ENCODE peak calls at places on chromosomes 13 and 19, in seven cellular contexts. R, H, P, O, Y, N and T are unnamed samples.

GRCh38 chr19:29622191-29623070 is 16.3 kb downstream of the POP4 start:
- DNase-seq in R (peak), H (no peak), P (no peak), O (peak), Y (no peak), N (no peak), T (no peak)

GRCh38 chr19:15562861-15563260 is 52.2 kb upstream of the CYP4F8 start:
- DNase-seq in R (no peak), H (no peak), P (peak), O (peak), Y (no peak), N (peak), T (no peak)

GRCh38 chr19:37413243-37414084 is 42.6 kb downstream of the ZNF527 start:
- DNase-seq in R (no peak), H (no peak), P (no peak), O (no peak), Y (no peak), N (no peak), T (no peak)

GRCh38 chr13:49220035-49220855 is at the start of gene MLNR:
- DNase-seq in R (peak), H (no peak), P (no peak), O (peak), Y (peak), N (no peak), T (no peak)

GRCh38 chr13:113924184-113924583 is 49.7 kb downstream of the C13orf46 start:
- DNase-seq in R (no peak), H (no peak), P (peak), O (no peak), Y (no peak), N (no peak), T (peak)

GRCh38 chr13:37340911-37341670 is 235.6 kb upstream of the CSNK1A1L start:
- DNase-seq in R (no peak), H (no peak), P (no peak), O (no peak), Y (no peak), N (no peak), T (no peak)

GRCh38 chr13:60986301-60986700 is 429.3 kb downstream of the PCDH20 start:
- DNase-seq in R (no peak), H (no peak), P (no peak), O (no peak), Y (no peak), N (no peak), T (no peak)

GRCh38 chr13:112616586-112617381 is 28.8 kb upstream of the TUBGCP3 start:
- DNase-seq in R (peak), H (no peak), P (no peak), O (peak), Y (peak), N (peak), T (peak)

GRCh38 chr19:52566588-52566987 is 3.5 kb upstream of the ZNF701 start:
- DNase-seq in R (no peak), H (no peak), P (no peak), O (no peak), Y (no peak), N (peak), T (no peak)

GRCh38 chr13:21625366-21625765 is 21.4 kb upstream of the MICU2 start:
- DNase-seq in R (no peak), H (no peak), P (no peak), O (no peak), Y (no peak), N (peak), T (no peak)

GRCh38 chr19:39915101-39915847 is 19.2 kb downstream of the FCGBP start:
- DNase-seq in R (no peak), H (no peak), P (no peak), O (peak), Y (no peak), N (no peak), T (peak)

GRCh38 chr19:41937525-41937924 is 9.3 kb upstream of the ERFL start:
- DNase-seq in R (no peak), H (no peak), P (no peak), O (peak), Y (no peak), N (no peak), T (no peak)

GRCh38 chr19:10430505-10431253 is 10.3 kb downstream of the PDE4A start:
- DNase-seq in R (peak), H (no peak), P (no peak), O (peak), Y (no peak), N (peak), T (no peak)

GRCh38 chr13:26601669-26602068 is 44.2 kb downstream of the WASF3 start:
- DNase-seq in R (no peak), H (no peak), P (no peak), O (no peak), Y (no peak), N (peak), T (no peak)

GRCh38 chr19:1110809-1111640 is 7.2 kb downstream of the GPX4 start:
- DNase-seq in R (no peak), H (no peak), P (no peak), O (no peak), Y (no peak), N (no peak), T (no peak)

GRCh38 chr13:37747071-37747612 is 122.4 kb downstream of the TRPC4 start:
- DNase-seq in R (no peak), H (no peak), P (no peak), O (no peak), Y (no peak), N (peak), T (no peak)

DNA sequence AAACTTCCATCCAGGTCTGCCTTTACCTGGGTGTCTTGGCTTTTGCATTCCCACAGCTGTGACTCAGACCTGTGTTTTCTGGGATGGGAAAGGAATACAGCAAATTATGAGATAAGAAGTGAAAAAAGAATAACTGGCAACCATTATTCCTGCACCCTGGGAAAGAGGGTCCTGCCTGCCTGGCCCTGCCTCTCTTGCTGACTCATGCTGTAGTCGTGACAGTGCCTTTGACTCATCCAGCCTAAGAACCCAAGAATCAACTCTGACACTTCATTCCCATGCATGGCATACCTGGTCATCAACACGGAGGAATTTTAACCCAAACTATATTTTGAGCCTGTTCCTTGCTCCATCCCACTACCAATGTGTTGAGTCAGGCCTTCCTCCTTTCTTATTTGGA is 185.4 kb upstream of the SERP2 start:
- DNase-seq in R (no peak), H (peak), P (no peak), O (no peak), Y (no peak), N (peak), T (no peak)
- TF ChIP-seq CTCF in R (no peak), H (no peak), P (no peak), O (no peak), Y (no peak), N (no peak), T (no peak)

DNA sequence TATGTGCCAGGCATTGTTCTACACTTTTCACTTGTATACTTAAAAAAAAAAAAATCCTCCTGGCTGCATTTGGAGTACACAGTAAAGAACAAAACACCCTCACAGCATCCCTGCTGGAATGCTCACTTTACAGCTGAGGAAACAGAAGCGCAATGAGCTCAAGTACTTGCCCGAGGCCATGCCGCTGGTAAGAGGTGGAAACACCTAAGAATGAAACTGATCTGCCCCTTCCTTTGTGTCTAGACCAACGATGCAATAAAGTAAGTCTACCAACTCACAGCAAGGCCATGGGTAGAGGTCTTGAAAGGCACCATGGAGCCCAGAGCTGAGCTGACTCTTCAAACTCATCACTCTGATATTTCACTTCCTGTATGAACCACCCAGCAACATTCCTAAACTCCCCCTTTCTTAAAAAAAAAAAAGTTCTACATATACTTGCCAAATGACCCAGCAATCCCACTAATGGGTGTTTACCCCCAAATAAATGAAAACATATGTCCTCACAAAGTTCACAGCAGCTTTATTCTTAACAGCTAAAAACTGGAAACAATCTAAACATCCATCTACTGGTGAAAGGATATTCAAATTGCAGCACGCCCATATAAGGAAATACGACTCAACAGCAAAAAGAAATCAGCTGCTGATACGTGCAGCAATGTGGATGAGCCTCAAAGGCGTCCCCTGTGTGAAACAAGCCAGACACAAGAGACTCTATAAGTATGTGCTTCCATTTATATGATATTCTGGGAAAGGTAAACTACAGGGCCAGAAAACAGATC is 236.6 kb upstream of the MAB21L1 start:
- DNase-seq in R (no peak), H (no peak), P (no peak), O (peak), Y (no peak), N (peak), T (no peak)
- TF ChIP-seq CTCF in R (no peak), H (no peak), P (no peak), O (no peak), Y (no peak), N (no peak), T (no peak)

GRCh38 chr13:79625517-79625916 is 144.6 kb downstream of the NDFIP2 start:
- DNase-seq in R (no peak), H (no peak), P (no peak), O (no peak), Y (no peak), N (no peak), T (no peak)
- TF ChIP-seq CTCF in R (no peak), H (no peak), P (no peak), O (no peak), Y (no peak), N (no peak), T (no peak)

GRCh38 chr13:90890435-90890834 is 457.1 kb upstream of the MIR17HG start:
- DNase-seq in R (no peak), H (no peak), P (no peak), O (no peak), Y (no peak), N (no peak), T (no peak)

GRCh38 chr13:90891329-90891728 is 456.2 kb upstream of the MIR17HG start:
- DNase-seq in R (no peak), H (no peak), P (no peak), O (no peak), Y (no peak), N (no peak), T (no peak)

GRCh38 chr13:90899411-90899810 is 448.1 kb upstream of the MIR17HG start:
- DNase-seq in R (no peak), H (no peak), P (no peak), O (no peak), Y (no peak), N (no peak), T (no peak)

GRCh38 chr13:90896022-90896421 is 451.5 kb upstream of the MIR17HG start:
- DNase-seq in R (no peak), H (no peak), P (no peak), O (no peak), Y (no peak), N (no peak), T (no peak)
- TF ChIP-seq CTCF in R (no peak), H (no peak), P (no peak), O (no peak), Y (no peak), N (no peak), T (no peak)

GRCh38 chr19:33241530-33242101 is 16.0 kb upstream of the SLC7A10 start:
- DNase-seq in R (peak), H (no peak), P (no peak), O (no peak), Y (no peak), N (no peak), T (no peak)
- TF ChIP-seq CTCF in R (peak), H (peak), P (peak), O (peak), Y (peak), N (peak), T (peak)